ENCODE peak calls at places on chromosomes 13 and 19, in eight cellular contexts. N is cardiac muscle cell, V is breast epithelium, P is lower lobe of right lung, B is pancreas, Z is dorsolateral prefrontal cortex, C is neural progenitor cell, E is thoracic aorta. A is an unnamed sample.
A peak's percentile ranks its signal among the peaks of the same experiment; 100 is the strongest.

GRCh38 chr13:106497079-106497478 is 38.4 kb downstream of the EFNB2 start:
- DNase-seq in P (no peak), B (no peak), C (no peak), V (no peak), N (no peak), E (no peak), Z (no peak), A (no peak)

GRCh38 chr19:53865918-53866696 is 1.6 kb upstream of the MYADM start:
- DNase-seq in V (peak; percentile 62), N (peak; percentile 76), E (no peak), B (peak; percentile 41), P (peak; percentile 85), C (peak; percentile 91), Z (peak; percentile 71), A (peak; percentile 82)

GRCh38 chr13:44842158-44842557 is 147.1 kb downstream of the NUFIP1 start:
- DNase-seq in N (peak; percentile 49), B (no peak), V (no peak), Z (no peak), C (no peak), P (no peak), E (no peak), A (no peak)

GRCh38 chr13:48531416-48532145 is 1.3 kb downstream of the RCBTB2 start:
- DNase-seq in V (no peak), E (no peak), N (no peak), C (peak; percentile 11), Z (no peak), P (no peak), B (no peak), A (no peak)

GRCh38 chr19:53898680-53899341 is 10.3 kb upstream of the CACNG7 start:
- DNase-seq in P (no peak), B (no peak), N (no peak), V (no peak), C (peak; percentile 98), Z (no peak), E (no peak), A (no peak)

GRCh38 chr13:26074706-26075105 is 22.9 kb upstream of the SHISA2 start:
- DNase-seq in C (no peak), Z (no peak), N (peak; percentile 34), P (no peak), B (no peak), E (no peak), V (no peak), A (no peak)

GRCh38 chr19:2164020-2164988 is 571 bp downstream of the DOT1L start:
- DNase-seq in E (no peak), P (no peak), V (peak; percentile 47), Z (no peak), B (peak; percentile 53), C (peak; percentile 73), N (no peak), A (peak; percentile 63)

GRCh38 chr13:30341815-30342570 is 34.6 kb upstream of the KATNAL1 start:
- DNase-seq in V (peak; percentile 93), P (peak; percentile 83), N (peak; percentile 87), C (no peak), B (peak; percentile 62), Z (peak; percentile 55), E (peak; percentile 61), A (peak; percentile 90)

GRCh38 chr13:94324409-94325147 is 154.9 kb downstream of the DCT start:
- DNase-seq in P (no peak), V (no peak), Z (no peak), B (no peak), E (no peak), C (no peak), N (no peak), A (no peak)

GRCh38 chr13:50156722-50157121 is 141.5 kb downstream of the KCNRG start:
- DNase-seq in V (no peak), N (peak; percentile 17), Z (no peak), E (no peak), C (no peak), B (no peak), P (no peak), A (no peak)

GRCh38 chr13:50415428-50415827 is 400.2 kb downstream of the KCNRG start:
- DNase-seq in N (peak; percentile 25), C (no peak), Z (no peak), V (no peak), B (no peak), P (no peak), E (no peak), A (no peak)

GRCh38 chr13:39676315-39676876 is 20.9 kb downstream of the COG6 start:
- DNase-seq in B (no peak), V (no peak), E (no peak), C (peak; percentile 57), P (no peak), N (peak; percentile 74), Z (no peak), A (no peak)

GRCh38 chr19:49553451-49554271 is 25.9 kb downstream of the RCN3 start:
- DNase-seq in N (peak; percentile 44), B (peak; percentile 86), V (no peak), C (no peak), Z (no peak), E (no peak), P (no peak), A (no peak)

GRCh38 chr19:55578031-55578760 is 2.5 kb downstream of the ZNF579 start:
- DNase-seq in V (no peak), C (no peak), N (no peak), E (no peak), P (no peak), B (no peak), Z (no peak), A (no peak)

GRCh38 chr13:50370303-50370950 is 355.2 kb downstream of the KCNRG start:
- DNase-seq in Z (no peak), E (no peak), V (no peak), C (no peak), N (no peak), P (no peak), B (no peak), A (no peak)

GRCh38 chr13:26941345-26942174 is 181.0 kb upstream of the GPR12 start:
- DNase-seq in P (no peak), Z (no peak), N (peak; percentile 66), E (no peak), B (no peak), C (no peak), V (no peak), A (no peak)

GRCh38 chr19:44576843-44577565 is 36.4 kb upstream of the IGSF23 start:
- DNase-seq in P (peak; percentile 59), V (no peak), B (peak; percentile 27), Z (no peak), E (no peak), C (peak; percentile 58), N (no peak), A (no peak)

DNA sequence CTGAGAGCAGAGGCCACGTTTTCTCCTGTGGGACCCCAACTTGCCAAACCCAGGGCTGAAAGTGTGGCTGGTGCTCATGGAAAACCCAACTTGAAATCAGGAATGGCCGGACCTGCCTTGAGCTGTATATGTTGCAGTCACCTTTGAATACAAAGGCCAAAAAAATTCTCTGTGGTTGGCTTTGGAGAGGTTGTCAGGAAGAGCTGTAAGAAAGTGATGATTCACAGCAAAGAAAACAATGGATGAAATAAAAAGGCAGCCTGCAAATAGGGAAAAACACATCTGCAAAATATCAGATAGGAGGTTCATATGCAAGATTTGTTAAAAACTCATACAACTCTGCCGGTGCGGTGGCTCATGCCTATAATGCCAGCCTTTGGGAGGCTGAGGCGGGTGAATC is 715.8 kb downstream of the UQCRFS1 start:
- DNase-seq in V (no peak), C (no peak), P (no peak), Z (no peak), B (no peak), N (peak; percentile 29), E (no peak), A (no peak)
- H3K4me3 ChIP-seq in V (no peak overlapping the region), C (no peak overlapping the region), P (no peak overlapping the region), Z (no peak overlapping the region), B (no peak overlapping the region), N (no peak overlapping the region), E (no peak overlapping the region), A (no peak overlapping the region)

DNA sequence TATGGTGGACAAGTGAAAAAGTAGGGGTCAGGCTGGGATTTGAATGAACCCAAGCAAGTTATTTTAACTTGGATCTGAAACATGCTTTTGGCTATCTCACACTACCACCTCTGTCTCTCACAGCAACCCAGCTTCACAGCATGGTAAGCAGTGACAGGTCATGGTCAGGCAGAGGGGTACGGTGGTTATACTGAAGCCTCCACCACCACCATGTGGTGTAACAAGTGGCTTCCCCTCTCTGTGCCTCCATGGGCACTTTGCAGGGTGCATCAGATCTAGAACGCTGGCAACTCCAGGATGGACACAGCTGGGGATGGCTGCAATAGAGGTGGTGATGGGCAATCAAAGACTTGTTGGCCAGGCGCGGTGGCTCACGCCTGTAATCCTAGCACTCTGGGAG is 739 bp upstream of the TMEM145 start:
- DNase-seq in C (no peak), E (no peak), N (no peak), P (no peak), V (no peak), Z (no peak), B (no peak), A (no peak)
- TF ChIP-seq CTCF in C (no peak), E (no peak), N (no peak), P (no peak), V (no peak), Z (no peak), B (no peak), A (no peak)

DNA sequence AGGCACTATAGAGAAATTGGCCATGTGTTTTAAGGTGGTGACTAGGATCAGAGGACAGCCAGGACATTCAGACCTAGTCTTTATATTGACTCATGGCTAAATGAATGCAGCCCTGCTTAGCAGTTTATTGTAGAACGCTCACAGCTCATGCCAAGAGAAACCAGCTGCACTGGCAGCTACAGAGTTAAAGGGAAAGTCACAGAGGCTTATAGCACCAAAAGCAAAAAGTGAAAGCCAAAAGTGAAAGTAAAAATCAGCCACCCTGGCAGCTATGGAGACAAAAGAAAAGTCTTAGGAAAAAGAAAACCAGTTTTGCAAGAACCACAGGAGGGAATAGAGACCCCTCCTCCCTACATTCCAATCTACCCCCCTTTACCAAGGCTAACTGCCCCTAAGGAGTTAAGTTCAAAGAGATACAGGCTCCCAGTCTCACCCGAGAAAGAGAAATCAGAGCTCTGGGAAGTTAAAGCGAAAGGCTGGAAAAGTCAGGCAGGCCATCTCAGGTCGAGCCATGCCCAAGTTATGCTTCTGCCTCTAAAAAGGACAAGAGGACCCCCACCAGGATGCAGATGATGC is 99.0 kb downstream of the ZNF429 start:
- DNase-seq in N (peak; percentile 42), B (no peak), P (no peak), E (no peak), Z (no peak), C (peak; percentile 7), V (no peak), A (no peak)
- H3K4me3 ChIP-seq in N (peak overlapping the region; percentile 24), B (peak overlapping the region; percentile 11), P (peak overlapping the region; percentile 57), E (peak overlapping the region; percentile 80), Z (peak overlapping the region; percentile 70), C (no peak overlapping the region), V (peak overlapping the region; percentile 54), A (peak overlapping the region; percentile 42)

GRCh38 chr19:1122021-1122971 is 18.5 kb downstream of the GPX4 start:
- DNase-seq in C (no peak), V (no peak), B (no peak), N (no peak), E (no peak), P (peak; percentile 42), Z (no peak), A (no peak)

GRCh38 chr19:1122972-1123363 is 19.2 kb downstream of the GPX4 start:
- DNase-seq in P (peak; percentile 78), N (peak; percentile 86), Z (no peak), C (peak; percentile 87), V (no peak), B (no peak), E (no peak), A (peak; percentile 48)

GRCh38 chr19:1119475-1120217 is 15.9 kb downstream of the GPX4 start:
- DNase-seq in E (no peak), B (no peak), N (no peak), Z (no peak), P (no peak), C (no peak), V (no peak), A (no peak)

GRCh38 chr19:1123381-1123780 is 19.6 kb downstream of the GPX4 start:
- DNase-seq in P (no peak), C (no peak), B (no peak), E (no peak), V (no peak), Z (no peak), N (no peak), A (no peak)

GRCh38 chr19:1121395-1121794 is 17.6 kb downstream of the GPX4 start:
- DNase-seq in P (no peak), N (no peak), B (no peak), E (no peak), V (no peak), C (no peak), Z (no peak), A (no peak)
- TF ChIP-seq CTCF in P (no peak), N (no peak), B (no peak), E (no peak), V (no peak), C (no peak), Z (no peak), A (no peak)

A was measured in uterus.